ENCODE peak calls at places on chromosomes 4 and X, in six cellular contexts. L is brain microvascular endothelial cell, N is T-helper 9 cell, S is left cardiac atrium, J is heart right ventricle, H is HEK293T. T is an unnamed sample.

GRCh38 chr4:141180991-141181760 is 39.5 kb upstream of the ZNF330 start:
- DNase-seq in L (no peak), N (no peak), S (no peak), J (no peak), H (no peak), T (no peak)

GRCh38 chr4:38856524-38857337 is at the start of gene TLR6:
- DNase-seq in L (peak), N (peak), S (no peak), J (no peak), H (peak), T (peak)

GRCh38 chr4:110622841-110623709 is at the start of gene PITX2:
- DNase-seq in L (peak), N (no peak), S (peak), J (peak), H (peak), T (no peak)

GRCh38 chr4:145340071-145340695 is 141.5 kb upstream of the SMAD1 start:
- DNase-seq in L (no peak), N (no peak), S (no peak), J (no peak), H (no peak), T (no peak)

GRCh38 chr4:188767496-188767895 is 628.3 kb downstream of the TRIML1 start:
- DNase-seq in L (no peak), N (no peak), S (no peak), J (no peak), H (no peak), T (peak)

GRCh38 chr4:106898621-106899230 is 137.4 kb downstream of the DKK2 start:
- DNase-seq in L (peak), N (no peak), S (no peak), J (no peak), H (peak), T (peak)

GRCh38 chrX:39162322-39162721 is 361.1 kb downstream of the MID1IP1 start:
- DNase-seq in L (no peak), N (peak), S (no peak), J (peak), H (no peak), T (no peak)

GRCh38 chrX:2588049-2588448 is 87.3 kb upstream of the DHRSX start:
- DNase-seq in L (no peak), N (no peak), S (no peak), J (no peak), H (no peak), T (no peak)

GRCh38 chr4:172707622-172708021 is 461.0 kb upstream of the GALNT7 start:
- DNase-seq in L (no peak), N (no peak), S (no peak), J (no peak), H (no peak), T (no peak)

T was measured in A172.